ENCODE peak calls at places on chromosome 20, in four cellular contexts. One of them, this sample, is unnamed.

GRCh38 chr20:48192109-48192508 is 406.8 kb upstream of the SULF2 start:
- DNase-seq in left cardiac atrium: no peak
- DNase-seq in RCC 7860: no peak
- DNase-seq in GM13976: no peak
- DNase-seq in this sample: no peak

GRCh38 chr20:10646006-10646405 is 27.8 kb downstream of the JAG1 start:
- DNase-seq in RCC 7860: no peak
- DNase-seq in GM13976: no peak
- DNase-seq in left cardiac atrium: no peak
- DNase-seq in this sample: no peak

GRCh38 chr20:1001981-1002681 is at the start of gene RSPO4:
- DNase-seq in RCC 7860: no peak
- DNase-seq in left cardiac atrium: no peak
- DNase-seq in GM13976: no peak
- DNase-seq in this sample: no peak

GRCh38 chr20:50635676-50636600 is 55.4 kb downstream of the RIPOR3 start:
- DNase-seq in left cardiac atrium: peak; percentile 75
- DNase-seq in GM13976: peak; percentile 86
- DNase-seq in RCC 7860: peak; percentile 70
- DNase-seq in this sample: peak; percentile 46

GRCh38 chr20:62481441-62482135 is 5.8 kb upstream of the GATA5 start:
- DNase-seq in left cardiac atrium: no peak
- DNase-seq in GM13976: no peak
- DNase-seq in RCC 7860: no peak
- DNase-seq in this sample: no peak

GRCh38 chr20:7540923-7541322 is 399.3 kb downstream of the HAO1 start:
- DNase-seq in RCC 7860: no peak
- DNase-seq in GM13976: no peak
- DNase-seq in left cardiac atrium: no peak
- DNase-seq in this sample: no peak

GRCh38 chr20:16615199-16615598 is 42.0 kb upstream of the KIF16B start:
- DNase-seq in left cardiac atrium: peak; percentile 41
- DNase-seq in GM13976: no peak
- DNase-seq in RCC 7860: no peak
- DNase-seq in this sample: no peak

GRCh38 chr20:41818991-41819390 is 200.8 kb upstream of the CHD6 start:
- DNase-seq in left cardiac atrium: no peak
- DNase-seq in RCC 7860: no peak
- DNase-seq in GM13976: no peak
- DNase-seq in this sample: no peak